ENCODE peak calls at places on chromosomes 12 and 14, in nine cellular contexts. G is Caco-2; F is AG09309; T is CD4-positive, alpha-beta T cell; E is tibial nerve; Y is fibroblast of lung; M is body of pancreas; C is CD8-positive, alpha-beta T cell; Z is astrocyte of the spinal cord. A is an unnamed sample.

GRCh38 chr12:131442337-131442918 is 268.5 kb upstream of the SFSWAP start:
- DNase-seq in G (no peak), F (no peak), T (no peak), E (no peak), Y (no peak), M (no peak), C (no peak), Z (no peak), A (no peak)

GRCh38 chr12:120213758-120214157 is 12.8 kb upstream of the RPLP0 start:
- DNase-seq in G (no peak), F (no peak), T (no peak), E (no peak), Y (no peak), M (no peak), C (no peak), Z (no peak), A (no peak)

GRCh38 chr12:66375560-66375959 is 73.3 kb downstream of the HELB start:
- DNase-seq in G (no peak), F (no peak), T (no peak), E (no peak), Y (no peak), M (no peak), C (no peak), Z (no peak), A (no peak)

GRCh38 chr12:130916251-130916911 is 37.3 kb upstream of the ADGRD1 start:
- DNase-seq in G (peak), F (peak), T (no peak), E (no peak), Y (peak), M (peak), C (no peak), Z (peak), A (peak)

GRCh38 chr12:126139355-126139754 is 1074.1 kb downstream of the AACS start:
- DNase-seq in G (no peak), F (no peak), T (no peak), E (no peak), Y (no peak), M (no peak), C (no peak), Z (no peak), A (no peak)

GRCh38 chr12:13609874-13610273 is 371.5 kb downstream of the GRIN2B start:
- DNase-seq in G (peak), F (no peak), T (no peak), E (no peak), Y (no peak), M (no peak), C (no peak), Z (no peak), A (no peak)

GRCh38 chr14:100132903-100133510 is 26.4 kb downstream of the DEGS2 start:
- DNase-seq in G (no peak), F (peak), T (no peak), E (no peak), Y (no peak), M (no peak), C (no peak), Z (no peak), A (no peak)

GRCh38 chr14:93946104-93946503 is 19.0 kb downstream of the FAM181A start:
- DNase-seq in G (no peak), F (no peak), T (no peak), E (no peak), Y (peak), M (no peak), C (no peak), Z (peak), A (no peak)

GRCh38 chr12:88579572-88579940 is 715 bp downstream of the KITLG start:
- DNase-seq in G (peak), F (no peak), T (no peak), E (peak), Y (peak), M (peak), C (no peak), Z (peak), A (no peak)

GRCh38 chr14:99925471-99925870 is 132.3 kb downstream of the EML1 start:
- DNase-seq in G (no peak), F (no peak), T (no peak), E (no peak), Y (no peak), M (no peak), C (no peak), Z (no peak), A (no peak)

GRCh38 chr12:107359382-107359781 is 266.0 kb upstream of the CRY1 start:
- DNase-seq in G (no peak), F (no peak), T (no peak), E (no peak), Y (peak), M (no peak), C (no peak), Z (peak), A (peak)

GRCh38 chr14:59133202-59133601 is 55.3 kb upstream of the DAAM1 start:
- DNase-seq in G (no peak), F (no peak), T (no peak), E (no peak), Y (peak), M (no peak), C (no peak), Z (no peak), A (no peak)

DNA sequence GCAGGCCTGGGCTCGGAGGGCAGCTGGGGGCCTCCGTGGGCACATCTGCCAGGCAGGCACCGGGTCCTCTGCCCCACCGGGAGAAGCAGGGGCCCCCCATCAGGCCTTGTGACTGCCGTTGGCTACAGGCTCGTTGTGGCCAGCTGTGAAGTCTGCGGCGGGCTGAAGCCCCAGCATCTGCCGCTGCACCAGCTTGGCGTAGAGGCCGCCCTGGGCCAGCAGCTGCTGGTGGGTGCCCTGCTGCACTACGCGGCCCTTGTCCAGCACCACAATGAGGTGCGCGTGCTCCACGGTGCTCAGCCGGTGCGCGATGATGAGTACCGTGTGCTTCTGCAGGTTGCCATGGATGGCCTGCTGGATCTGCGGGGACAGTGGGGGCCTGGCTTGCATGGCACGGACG is 33.9 kb upstream of the VPS37B start:
- DNase-seq in G (no peak), F (no peak), T (no peak), E (no peak), Y (no peak), M (no peak), C (no peak), Z (no peak), A (no peak)
- TF ChIP-seq CTCF in G (no peak), F (no peak), T (no peak), E (no peak), Y (no peak), M (no peak), C (no peak), Z (no peak), A (no peak)

DNA sequence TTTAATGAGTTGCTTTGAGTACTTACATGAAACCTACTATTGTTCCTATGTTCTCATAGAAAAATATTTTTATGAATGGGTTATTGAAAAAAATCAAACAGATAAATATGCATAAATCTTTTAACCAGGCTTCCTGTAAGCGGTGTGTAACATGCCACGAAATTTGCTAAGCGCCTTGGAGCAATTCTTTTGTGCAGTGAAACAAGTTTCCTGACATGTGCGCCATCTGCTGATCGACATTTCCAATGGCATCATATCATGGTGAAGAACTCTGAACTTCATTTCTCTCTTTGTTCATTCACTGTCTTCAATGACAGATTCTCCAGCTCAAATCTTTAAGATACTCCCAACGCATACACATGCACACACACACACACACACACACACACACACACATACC is 145.6 kb upstream of the NAV3 start:
- DNase-seq in G (peak), F (peak), T (no peak), E (peak), Y (peak), M (peak), C (no peak), Z (peak), A (peak)
- TF ChIP-seq CTCF in G (peak), F (peak), T (no peak), E (peak), Y (peak), M (peak), C (no peak), Z (peak), A (peak)

GRCh38 chr12:1972260-1972659 is 32.0 kb downstream of the DCP1B start:
- DNase-seq in G (no peak), F (peak), T (no peak), E (no peak), Y (peak), M (no peak), C (no peak), Z (peak), A (no peak)

GRCh38 chr12:1970331-1970900 is 33.8 kb downstream of the DCP1B start:
- DNase-seq in G (no peak), F (no peak), T (no peak), E (no peak), Y (no peak), M (no peak), C (no peak), Z (no peak), A (no peak)

GRCh38 chr12:1977109-1977508 is 27.1 kb downstream of the DCP1B start:
- DNase-seq in G (no peak), F (no peak), T (no peak), E (no peak), Y (no peak), M (no peak), C (no peak), Z (no peak), A (no peak)

GRCh38 chr12:1974812-1975211 is 29.4 kb downstream of the DCP1B start:
- DNase-seq in G (no peak), F (no peak), T (no peak), E (no peak), Y (no peak), M (no peak), C (no peak), Z (no peak), A (no peak)

GRCh38 chr12:1972856-1973317 is 31.4 kb downstream of the DCP1B start:
- DNase-seq in G (peak), F (no peak), T (no peak), E (peak), Y (peak), M (no peak), C (no peak), Z (peak), A (no peak)
- TF ChIP-seq CTCF in G (no peak), F (no peak), T (no peak), E (no peak), Y (no peak), M (no peak), C (no peak), Z (no peak), A (no peak)

GRCh38 chr12:112418248-112418595 is 525 bp upstream of the PTPN11 start:
- DNase-seq in G (no peak), F (no peak), T (no peak), E (no peak), Y (no peak), M (no peak), C (no peak), Z (no peak), A (no peak)
- TF ChIP-seq CTCF in G (no peak), F (no peak), T (no peak), E (no peak), Y (no peak), M (no peak), C (no peak), Z (no peak), A (no peak)

A was measured in kidney epithelial cell.